ENCODE peak calls at places on chromosomes 12 and 14, in six cellular contexts. One of them, this sample, is unnamed.

GRCh38 chr12:26009593-26009992 is 51.1 kb downstream of the RASSF8 start:
- DNase-seq in fibroblast of lung: no peak
- DNase-seq in GM23248: no peak
- DNase-seq in astrocyte: no peak
- DNase-seq in endothelial cell of umbilical vein: no peak
- DNase-seq in DND-41: no peak
- DNase-seq in this sample: no peak

GRCh38 chr14:52103416-52103815 is 34.6 kb upstream of the NID2 start:
- DNase-seq in fibroblast of lung: no peak
- DNase-seq in GM23248: no peak
- DNase-seq in astrocyte: no peak
- DNase-seq in endothelial cell of umbilical vein: no peak
- DNase-seq in DND-41: no peak
- DNase-seq in this sample: no peak

GRCh38 chr12:109885616-109886015 is 5.3 kb upstream of the GLTP start:
- DNase-seq in fibroblast of lung: no peak
- DNase-seq in GM23248: no peak
- DNase-seq in astrocyte: no peak
- DNase-seq in endothelial cell of umbilical vein: no peak
- DNase-seq in DND-41: no peak
- DNase-seq in this sample: peak; percentile 49

GRCh38 chr12:11825278-11825677 is 175.8 kb downstream of the ETV6 start:
- DNase-seq in fibroblast of lung: no peak
- DNase-seq in GM23248: no peak
- DNase-seq in astrocyte: no peak
- DNase-seq in endothelial cell of umbilical vein: no peak
- DNase-seq in DND-41: peak; percentile 29
- DNase-seq in this sample: no peak

GRCh38 chr12:22518067-22518719 is 26.1 kb downstream of the C2CD5 start:
- DNase-seq in fibroblast of lung: peak; percentile 61
- DNase-seq in GM23248: no peak
- DNase-seq in astrocyte: peak; percentile 53
- DNase-seq in endothelial cell of umbilical vein: peak; percentile 86
- DNase-seq in DND-41: no peak
- DNase-seq in this sample: peak; percentile 17

GRCh38 chr14:69049675-69050074 is 70.6 kb upstream of the ACTN1 start:
- DNase-seq in fibroblast of lung: peak; percentile 86
- DNase-seq in GM23248: peak; percentile 80
- DNase-seq in astrocyte: peak; percentile 84
- DNase-seq in endothelial cell of umbilical vein: peak; percentile 96
- DNase-seq in DND-41: no peak
- DNase-seq in this sample: no peak

GRCh38 chr12:64610092-64610659 is at the start of gene RASSF3:
- DNase-seq in fibroblast of lung: peak; percentile 71
- DNase-seq in GM23248: peak; percentile 72
- DNase-seq in astrocyte: peak; percentile 56
- DNase-seq in endothelial cell of umbilical vein: peak; percentile 79
- DNase-seq in DND-41: peak; percentile 84
- DNase-seq in this sample: peak; percentile 71

GRCh38 chr12:94783862-94784261 is 133.5 kb upstream of the TMCC3 start:
- DNase-seq in fibroblast of lung: peak; percentile 53
- DNase-seq in GM23248: peak; percentile 66
- DNase-seq in astrocyte: peak; percentile 38
- DNase-seq in endothelial cell of umbilical vein: no peak
- DNase-seq in DND-41: no peak
- DNase-seq in this sample: peak; percentile 60

GRCh38 chr12:68158427-68158826 is 1.1 kb downstream of the IFNG start:
- DNase-seq in fibroblast of lung: no peak
- DNase-seq in GM23248: peak; percentile 29
- DNase-seq in astrocyte: no peak
- DNase-seq in endothelial cell of umbilical vein: no peak
- DNase-seq in DND-41: no peak
- DNase-seq in this sample: peak; percentile 65

GRCh38 chr14:99075061-99075460 is 196.9 kb downstream of the BCL11B start:
- DNase-seq in fibroblast of lung: no peak
- DNase-seq in GM23248: no peak
- DNase-seq in astrocyte: no peak
- DNase-seq in endothelial cell of umbilical vein: no peak
- DNase-seq in DND-41: no peak
- DNase-seq in this sample: no peak

GRCh38 chr12:68609955-68610434 is 704 bp upstream of the RAP1B start:
- DNase-seq in fibroblast of lung: peak; percentile 54
- DNase-seq in GM23248: peak; percentile 63
- DNase-seq in astrocyte: peak; percentile 39
- DNase-seq in endothelial cell of umbilical vein: no peak
- DNase-seq in DND-41: no peak
- DNase-seq in this sample: peak; percentile 53

GRCh38 chr14:105760691-105761344 is 234.4 kb downstream of the TMEM121 start:
- DNase-seq in fibroblast of lung: no peak
- DNase-seq in GM23248: no peak
- DNase-seq in astrocyte: no peak
- DNase-seq in endothelial cell of umbilical vein: no peak
- DNase-seq in DND-41: no peak
- DNase-seq in this sample: no peak

GRCh38 chr14:100221419-100222218 is 17.3 kb upstream of the YY1 start:
- DNase-seq in fibroblast of lung: peak; percentile 67
- DNase-seq in GM23248: peak; percentile 82
- DNase-seq in astrocyte: peak; percentile 55
- DNase-seq in endothelial cell of umbilical vein: peak; percentile 66
- DNase-seq in DND-41: peak; percentile 84
- DNase-seq in this sample: peak; percentile 55

GRCh38 chr12:29264424-29264823 is 115.3 kb downstream of the FAR2 start:
- DNase-seq in fibroblast of lung: no peak
- DNase-seq in GM23248: no peak
- DNase-seq in astrocyte: no peak
- DNase-seq in endothelial cell of umbilical vein: no peak
- DNase-seq in DND-41: no peak
- DNase-seq in this sample: no peak

GRCh38 chr12:49762468-49762847 is 21.1 kb downstream of the TMBIM6 start:
- DNase-seq in fibroblast of lung: no peak
- DNase-seq in GM23248: no peak
- DNase-seq in astrocyte: no peak
- DNase-seq in endothelial cell of umbilical vein: no peak
- DNase-seq in DND-41: peak; percentile 67
- DNase-seq in this sample: no peak

GRCh38 chr12:96237465-96238077 is 43.4 kb downstream of the ELK3 start:
- DNase-seq in fibroblast of lung: peak; percentile 99
- DNase-seq in GM23248: peak; percentile 97
- DNase-seq in astrocyte: peak; percentile 99
- DNase-seq in endothelial cell of umbilical vein: peak; percentile 96
- DNase-seq in DND-41: peak; percentile 32
- DNase-seq in this sample: peak; percentile 93

GRCh38 chr12:57133916-57134315 is 5.6 kb downstream of the LRP1 start:
- DNase-seq in fibroblast of lung: no peak
- DNase-seq in GM23248: peak; percentile 48
- DNase-seq in astrocyte: no peak
- DNase-seq in endothelial cell of umbilical vein: no peak
- DNase-seq in DND-41: no peak
- DNase-seq in this sample: no peak

GRCh38 chr14:53850714-53851296 is 105.8 kb downstream of the BMP4 start:
- DNase-seq in fibroblast of lung: peak; percentile 82
- DNase-seq in GM23248: peak; percentile 4
- DNase-seq in astrocyte: peak; percentile 76
- DNase-seq in endothelial cell of umbilical vein: peak; percentile 56
- DNase-seq in DND-41: no peak
- DNase-seq in this sample: peak; percentile 72

GRCh38 chr12:121456551-121456950 is 56.6 kb downstream of the RNF34 start:
- DNase-seq in fibroblast of lung: no peak
- DNase-seq in GM23248: no peak
- DNase-seq in astrocyte: no peak
- DNase-seq in endothelial cell of umbilical vein: no peak
- DNase-seq in DND-41: no peak
- DNase-seq in this sample: no peak

GRCh38 chr14:31080060-31080459 is 53.9 kb upstream of the STRN3 start:
- DNase-seq in fibroblast of lung: peak; percentile 57
- DNase-seq in GM23248: no peak
- DNase-seq in astrocyte: peak; percentile 48
- DNase-seq in endothelial cell of umbilical vein: no peak
- DNase-seq in DND-41: no peak
- DNase-seq in this sample: peak; percentile 82

GRCh38 chr12:131087991-131088700 is 134.4 kb downstream of the ADGRD1 start:
- DNase-seq in fibroblast of lung: no peak
- DNase-seq in GM23248: no peak
- DNase-seq in astrocyte: no peak
- DNase-seq in endothelial cell of umbilical vein: no peak
- DNase-seq in DND-41: peak; percentile 1
- DNase-seq in this sample: no peak

GRCh38 chr14:84144166-84144565 is 1385.8 kb upstream of the FLRT2 start:
- DNase-seq in fibroblast of lung: peak; percentile 3
- DNase-seq in GM23248: no peak
- DNase-seq in astrocyte: no peak
- DNase-seq in endothelial cell of umbilical vein: peak; percentile 58
- DNase-seq in DND-41: no peak
- DNase-seq in this sample: no peak

GRCh38 chr12:124010687-124011086 is 37.7 kb downstream of the ZNF664 start:
- DNase-seq in fibroblast of lung: no peak
- DNase-seq in GM23248: no peak
- DNase-seq in astrocyte: no peak
- DNase-seq in endothelial cell of umbilical vein: no peak
- DNase-seq in DND-41: peak; percentile 12
- DNase-seq in this sample: no peak

GRCh38 chr14:104108570-104109060 is 23.1 kb downstream of the ASPG start:
- DNase-seq in fibroblast of lung: no peak
- DNase-seq in GM23248: no peak
- DNase-seq in astrocyte: no peak
- DNase-seq in endothelial cell of umbilical vein: no peak
- DNase-seq in DND-41: no peak
- DNase-seq in this sample: no peak

GRCh38 chr12:104750061-104750460 is 208.0 kb downstream of the SLC41A2 start:
- DNase-seq in fibroblast of lung: peak; percentile 83
- DNase-seq in GM23248: peak; percentile 61
- DNase-seq in astrocyte: peak; percentile 78
- DNase-seq in endothelial cell of umbilical vein: no peak
- DNase-seq in DND-41: peak; percentile 51
- DNase-seq in this sample: no peak

DNA sequence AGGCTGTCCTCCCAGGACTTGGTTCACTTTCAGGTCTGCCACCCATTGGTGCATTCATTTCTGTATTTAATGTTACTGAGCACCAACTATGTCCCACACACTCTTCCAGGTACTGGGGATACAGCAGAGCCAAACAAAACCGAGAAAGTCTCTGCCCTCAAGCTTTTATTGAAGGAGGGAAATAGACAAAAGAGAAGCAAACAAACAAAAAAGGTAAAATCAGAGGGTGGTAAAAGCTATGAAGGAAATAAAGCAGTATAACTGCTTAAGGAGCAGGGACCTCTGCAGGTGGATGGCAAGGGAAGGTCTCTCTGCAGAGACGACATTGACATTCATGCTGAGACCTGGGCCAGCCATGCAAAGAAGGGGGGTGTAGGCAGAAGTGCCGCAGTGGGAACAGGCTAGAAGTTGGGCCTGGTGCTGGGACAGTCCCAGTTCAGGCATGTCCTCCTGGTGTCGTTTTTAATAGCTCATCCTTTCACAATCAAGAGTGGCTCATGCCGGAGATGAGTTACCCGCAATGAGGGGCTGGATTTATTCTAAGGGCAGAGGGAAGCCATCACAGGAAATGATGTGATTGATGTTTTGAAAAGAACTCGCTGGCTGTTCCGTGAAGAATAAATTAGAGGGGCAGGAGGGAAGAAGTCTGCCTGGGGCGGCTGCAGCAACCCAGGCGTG is 72.8 kb downstream of the IRF2BPL start:
- DNase-seq in fibroblast of lung: peak; percentile 49
- DNase-seq in GM23248: peak; percentile 89
- DNase-seq in astrocyte: peak; percentile 34
- DNase-seq in endothelial cell of umbilical vein: no peak
- DNase-seq in DND-41: peak; percentile 74
- DNase-seq in this sample: peak; percentile 75
- H2AFZ ChIP-seq in fibroblast of lung: no peak overlapping the region
- H2AFZ ChIP-seq in GM23248: peak overlapping the region; percentile 20
- H2AFZ ChIP-seq in astrocyte: peak overlapping the region; percentile 39
- H2AFZ ChIP-seq in endothelial cell of umbilical vein: peak overlapping the region; percentile 15
- H2AFZ ChIP-seq in DND-41: peak overlapping the region; percentile 58
- H2AFZ ChIP-seq in this sample: peak overlapping the region; percentile 50

GRCh38 chr14:77270361-77271112 is 469 bp downstream of the NGB start:
- DNase-seq in fibroblast of lung: no peak
- DNase-seq in GM23248: peak; percentile 6
- DNase-seq in astrocyte: no peak
- DNase-seq in endothelial cell of umbilical vein: no peak
- DNase-seq in DND-41: no peak
- DNase-seq in this sample: no peak
- H3K9ac ChIP-seq in fibroblast of lung: no peak overlapping the region
- H3K9ac ChIP-seq in GM23248: no peak overlapping the region
- H3K9ac ChIP-seq in astrocyte: no peak overlapping the region
- H3K9ac ChIP-seq in endothelial cell of umbilical vein: no peak overlapping the region
- H3K9ac ChIP-seq in DND-41: no peak overlapping the region
- H3K9ac ChIP-seq in this sample: no peak overlapping the region

DNA sequence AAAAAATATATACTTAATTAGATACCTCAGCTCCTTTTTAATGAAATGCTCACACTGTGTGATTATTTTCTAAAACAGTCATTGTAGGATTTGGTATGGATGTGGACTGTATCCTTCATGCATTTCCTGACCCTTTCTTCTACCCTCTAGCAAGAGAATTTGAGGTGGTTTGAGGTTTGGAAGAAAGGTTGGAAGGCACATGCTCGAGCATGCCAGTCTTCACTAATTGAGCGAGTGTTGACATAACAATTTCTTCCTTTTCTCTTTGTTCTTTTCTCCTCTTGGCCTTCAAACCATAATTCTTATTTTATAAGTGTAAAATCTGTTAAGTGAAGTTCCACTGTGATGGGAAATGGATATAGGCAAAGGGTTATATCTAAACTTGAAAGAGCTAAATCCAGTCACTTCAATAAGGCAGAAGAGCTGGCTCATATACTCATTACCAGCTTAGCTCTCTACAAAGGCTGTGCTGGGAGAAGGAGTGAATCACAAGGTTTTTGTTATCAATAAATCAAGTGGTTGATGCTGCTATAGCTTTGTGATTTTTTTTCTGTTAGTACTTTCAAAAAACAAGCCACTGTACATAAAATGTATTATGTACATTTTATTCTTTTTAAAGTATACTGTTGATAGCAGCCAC is 16.2 kb upstream of the PTHLH start:
- DNase-seq in fibroblast of lung: no peak
- DNase-seq in GM23248: no peak
- DNase-seq in astrocyte: no peak
- DNase-seq in endothelial cell of umbilical vein: no peak
- DNase-seq in DND-41: no peak
- DNase-seq in this sample: no peak
- H2AFZ ChIP-seq in fibroblast of lung: no peak overlapping the region
- H2AFZ ChIP-seq in GM23248: no peak overlapping the region
- H2AFZ ChIP-seq in astrocyte: no peak overlapping the region
- H2AFZ ChIP-seq in endothelial cell of umbilical vein: no peak overlapping the region
- H2AFZ ChIP-seq in DND-41: no peak overlapping the region
- H2AFZ ChIP-seq in this sample: no peak overlapping the region

GRCh38 chr14:79379266-79379665 is 832.0 kb downstream of the DIO2 start:
- DNase-seq in fibroblast of lung: no peak
- DNase-seq in GM23248: no peak
- DNase-seq in astrocyte: no peak
- DNase-seq in endothelial cell of umbilical vein: no peak
- DNase-seq in DND-41: no peak
- DNase-seq in this sample: no peak
- H3K9ac ChIP-seq in fibroblast of lung: no peak overlapping the region
- H3K9ac ChIP-seq in GM23248: no peak overlapping the region
- H3K9ac ChIP-seq in astrocyte: no peak overlapping the region
- H3K9ac ChIP-seq in endothelial cell of umbilical vein: no peak overlapping the region
- H3K9ac ChIP-seq in DND-41: no peak overlapping the region
- H3K9ac ChIP-seq in this sample: no peak overlapping the region

GRCh38 chr12:92581579-92581978 is 121.2 kb upstream of the PLEKHG7 start:
- DNase-seq in fibroblast of lung: no peak
- DNase-seq in GM23248: no peak
- DNase-seq in astrocyte: no peak
- DNase-seq in endothelial cell of umbilical vein: no peak
- DNase-seq in DND-41: no peak
- DNase-seq in this sample: no peak
- H2AFZ ChIP-seq in fibroblast of lung: no peak overlapping the region
- H2AFZ ChIP-seq in GM23248: no peak overlapping the region
- H2AFZ ChIP-seq in astrocyte: no peak overlapping the region
- H2AFZ ChIP-seq in endothelial cell of umbilical vein: no peak overlapping the region
- H2AFZ ChIP-seq in DND-41: no peak overlapping the region
- H2AFZ ChIP-seq in this sample: no peak overlapping the region

This sample was measured in PC-3.